ENCODE peak calls at places on chromosome 3, in seven cellular contexts. K is A549, L is GM23248, F is iPS DF 6.9, A is ascending aorta, X is ovary, R is AG10803. C is an unnamed sample.
A peak's percentile ranks its signal among the peaks of the same experiment; 100 is the strongest.

GRCh38 chr3:68089572-68089991 is 435.2 kb upstream of the SUCLG2 start:
- DNase-seq in K (no peak), L (no peak), F (no peak), A (no peak), X (no peak), R (no peak), C (no peak)

GRCh38 chr3:45612918-45613602 is 18.5 kb downstream of the LIMD1 start:
- DNase-seq in K (no peak), L (peak; percentile 49), F (no peak), A (no peak), X (no peak), R (peak; percentile 53), C (no peak)

GRCh38 chr3:21624514-21624913 is 126.5 kb downstream of the ZNF385D start:
- DNase-seq in K (no peak), L (no peak), F (no peak), A (no peak), X (no peak), R (no peak), C (no peak)

GRCh38 chr3:111621535-111621934 is 26.4 kb upstream of the ZBED2 start:
- DNase-seq in K (no peak), L (no peak), F (peak; percentile 61), A (no peak), X (no peak), R (no peak), C (no peak)

GRCh38 chr3:73437828-73438227 is 186.9 kb downstream of the PDZRN3 start:
- DNase-seq in K (no peak), L (peak; percentile 35), F (no peak), A (no peak), X (no peak), R (peak; percentile 41), C (no peak)

GRCh38 chr3:67719333-67719732 is 64.9 kb upstream of the SUCLG2 start:
- DNase-seq in K (no peak), L (no peak), F (no peak), A (no peak), X (no peak), R (peak; percentile 11), C (no peak)

GRCh38 chr3:194941956-194942483 is 256.3 kb downstream of the FAM43A start:
- DNase-seq in K (no peak), L (no peak), F (no peak), A (no peak), X (no peak), R (no peak), C (no peak)

GRCh38 chr3:40086890-40087884 is 222.3 kb upstream of the EIF1B start:
- DNase-seq in K (no peak), L (peak; percentile 70), F (no peak), A (no peak), X (no peak), R (peak; percentile 72), C (no peak)

GRCh38 chr3:126081618-126082333 is 2.1 kb downstream of the SLC41A3 start:
- DNase-seq in K (peak; percentile 47), L (peak; percentile 75), F (no peak), A (no peak), X (no peak), R (peak; percentile 36), C (peak; percentile 22)

GRCh38 chr3:73787620-73788019 is 162.9 kb upstream of the PDZRN3 start:
- DNase-seq in K (no peak), L (peak; percentile 63), F (no peak), A (no peak), X (no peak), R (peak; percentile 44), C (no peak)

GRCh38 chr3:163644172-163644571 is 1434.1 kb downstream of the SI start:
- DNase-seq in K (no peak), L (no peak), F (no peak), A (no peak), X (no peak), R (no peak), C (no peak)

GRCh38 chr3:15050405-15051092 is 14.6 kb downstream of the MRPS25 start:
- DNase-seq in K (no peak), L (no peak), F (no peak), A (no peak), X (no peak), R (no peak), C (no peak)

GRCh38 chr3:77081240-77081661 is 41.4 kb downstream of the ROBO2 start:
- DNase-seq in K (no peak), L (peak; percentile 25), F (no peak), A (no peak), X (peak; percentile 25), R (no peak), C (no peak)

GRCh38 chr3:193490989-193491388 is 63.7 kb downstream of the ATP13A4 start:
- DNase-seq in K (no peak), L (no peak), F (no peak), A (no peak), X (no peak), R (no peak), C (no peak)

GRCh38 chr3:34237946-34238345 is 439.5 kb downstream of the PDCD6IP start:
- DNase-seq in K (no peak), L (no peak), F (no peak), A (no peak), X (no peak), R (peak; percentile 33), C (no peak)

DNA sequence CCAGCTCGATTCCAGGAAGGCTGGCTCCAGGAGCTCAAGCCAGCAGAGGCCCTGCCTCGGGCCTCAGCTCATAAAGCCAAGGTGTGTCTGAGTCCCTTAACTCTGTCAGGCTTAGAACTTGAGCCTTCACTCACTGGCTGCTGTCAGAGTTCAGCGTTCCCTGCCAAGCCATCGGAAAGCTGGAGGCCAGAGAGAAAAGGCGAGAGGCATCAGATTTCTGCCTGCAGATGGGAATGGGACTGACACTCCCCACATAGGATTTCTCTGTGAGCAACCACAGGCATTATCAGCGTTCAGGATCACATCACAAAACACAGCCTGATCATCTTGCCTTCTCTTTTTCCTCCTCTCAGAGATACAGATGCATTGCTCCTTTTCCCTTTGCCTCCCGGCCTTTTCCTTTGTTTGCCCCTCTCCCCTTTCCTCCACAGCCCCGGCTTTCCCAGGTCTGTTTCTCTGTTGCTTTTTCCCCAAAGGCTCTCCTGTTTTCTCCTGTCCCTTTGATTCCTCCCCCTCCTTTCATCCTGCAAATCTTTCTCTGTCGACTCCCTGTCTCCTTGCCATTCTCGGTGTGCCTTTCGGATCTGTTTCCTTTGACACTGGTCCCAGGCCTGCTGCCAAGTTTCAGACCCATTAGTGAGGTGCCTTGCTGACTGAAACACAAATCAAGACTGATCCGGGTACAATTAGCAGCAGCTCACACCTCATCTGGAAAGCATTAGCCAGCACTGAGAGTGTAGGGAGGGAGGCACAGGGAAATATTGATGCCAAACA is 44.5 kb upstream of the BOC start:
- DNase-seq in K (no peak), L (peak; percentile 66), F (peak; percentile 20), A (no peak), X (peak; percentile 67), R (peak; percentile 79), C (no peak)
- H3K4me3 ChIP-seq in K (no peak overlapping the region), L (peak overlapping the region; percentile 46), F (no peak overlapping the region), A (no peak overlapping the region), X (no peak overlapping the region), R (peak overlapping the region; percentile 18), C (no peak overlapping the region)

GRCh38 chr3:142858043-142858442 is 30.8 kb downstream of the PCOLCE2 start:
- DNase-seq in K (no peak), L (no peak), F (no peak), A (no peak), X (no peak), R (no peak), C (no peak)
- H3K4me3 ChIP-seq in K (no peak overlapping the region), L (no peak overlapping the region), F (no peak overlapping the region), A (no peak overlapping the region), X (no peak overlapping the region), R (no peak overlapping the region), C (no peak overlapping the region)

GRCh38 chr3:94291686-94292085 is 228.8 kb downstream of the NSUN3 start:
- DNase-seq in K (no peak), L (no peak), F (no peak), A (no peak), X (no peak), R (no peak), C (no peak)
- H3K4me3 ChIP-seq in K (no peak overlapping the region), L (no peak overlapping the region), F (no peak overlapping the region), A (no peak overlapping the region), X (no peak overlapping the region), R (no peak overlapping the region), C (no peak overlapping the region)

GRCh38 chr3:123884993-123885392 is 861 bp upstream of the MYLK start:
- DNase-seq in K (no peak), L (no peak), F (no peak), A (no peak), X (no peak), R (no peak), C (no peak)

GRCh38 chr3:123881771-123882170 is 2.4 kb downstream of the MYLK start:
- DNase-seq in K (no peak), L (no peak), F (no peak), A (no peak), X (no peak), R (no peak), C (no peak)

GRCh38 chr3:123883111-123883510 is 1.0 kb downstream of the MYLK start:
- DNase-seq in K (no peak), L (no peak), F (no peak), A (no peak), X (no peak), R (no peak), C (no peak)

GRCh38 chr3:123883656-123884257 is 375 bp downstream of the MYLK start:
- DNase-seq in K (peak; percentile 18), L (peak; percentile 51), F (no peak), A (no peak), X (no peak), R (peak; percentile 16), C (no peak)

DNA sequence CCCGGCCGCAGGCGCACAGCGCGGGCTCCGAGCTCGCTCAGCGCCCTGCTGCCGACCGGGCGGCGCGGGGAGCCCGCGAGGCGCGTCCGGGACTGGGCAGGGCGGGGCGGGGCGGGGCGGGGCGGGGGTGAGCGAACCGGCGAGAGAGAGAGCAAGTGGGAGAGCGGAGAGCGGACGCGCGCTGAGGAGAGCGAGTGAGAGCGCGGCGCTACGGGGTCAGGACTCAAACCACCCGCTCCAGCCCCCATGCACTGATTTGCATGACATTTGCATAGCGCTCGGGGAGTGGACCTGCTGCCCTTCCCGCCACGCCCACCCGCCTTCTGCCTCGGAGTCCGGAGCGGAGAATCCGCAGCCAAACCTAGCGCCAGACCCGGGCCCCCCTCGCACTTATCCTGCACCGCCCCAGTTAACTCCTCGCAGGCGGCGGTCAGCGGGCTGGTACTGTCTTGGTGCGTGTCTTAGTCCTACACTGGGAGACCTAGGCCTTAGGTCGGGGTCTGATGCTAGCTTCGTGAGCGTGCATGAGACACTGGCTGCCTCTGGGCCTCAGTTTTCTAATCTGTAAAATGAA is at the start of gene MYLK:
- DNase-seq in K (peak; percentile 83), L (peak; percentile 96), F (peak; percentile 91), A (peak; percentile 64), X (peak; percentile 44), R (peak; percentile 96), C (no peak)
- H3K4me3 ChIP-seq in K (peak within 1 kb of the TSS; percentile 86), L (peak within 1 kb of the TSS; percentile 100), F (peak within 1 kb of the TSS; percentile 65), A (peak within 1 kb of the TSS; percentile 83), X (peak within 1 kb of the TSS; percentile 47), R (peak within 1 kb of the TSS; percentile 84), C (peak within 1 kb of the TSS; percentile 60)